ENCODE peak calls at places on chromosomes 12 and 14, in five cellular contexts. I is K562, G is neural progenitor cell, O is GM23248, H is PC-3. D is an unnamed sample.

GRCh38 chr14:61616524-61617185 is 78.7 kb upstream of the HIF1A start:
- DNase-seq in O (peak; percentile 81), H (peak; percentile 85), I (no peak), G (no peak), D (no peak)

GRCh38 chr12:85530486-85530885 is 250.5 kb downstream of the ALX1 start:
- DNase-seq in G (no peak), H (no peak), I (no peak), O (no peak), D (no peak)

GRCh38 chr12:27101290-27101689 is 18.9 kb upstream of the C12orf71 start:
- DNase-seq in I (no peak), O (peak; percentile 41), H (peak; percentile 82), G (no peak), D (no peak)

GRCh38 chr14:36518586-36519430 is 1.2 kb downstream of the NKX2-1 start:
- DNase-seq in G (peak; percentile 60), O (no peak), I (no peak), H (no peak), D (no peak)

GRCh38 chr14:51147183-51147582 is 52.3 kb upstream of the TRIM9 start:
- DNase-seq in O (peak; percentile 21), G (no peak), H (peak; percentile 28), I (no peak), D (no peak)

GRCh38 chr12:19273482-19274330 is 144.2 kb downstream of the PLEKHA5 start:
- DNase-seq in G (no peak), H (peak; percentile 94), O (peak; percentile 93), I (peak; percentile 21), D (peak; percentile 91)

GRCh38 chr12:77229640-77230442 is 164.5 kb upstream of the E2F7 start:
- DNase-seq in G (no peak), I (no peak), O (no peak), H (peak; percentile 6), D (no peak)

GRCh38 chr14:79448922-79449321 is 762.4 kb downstream of the DIO2 start:
- DNase-seq in H (no peak), I (no peak), O (no peak), G (no peak), D (no peak)

GRCh38 chr14:93007225-93007997 is 84.5 kb downstream of the CHGA start:
- DNase-seq in I (no peak), H (peak; percentile 80), G (no peak), O (peak; percentile 96), D (no peak)

GRCh38 chr12:26062566-26062965 is 62.3 kb downstream of the BHLHE41 start:
- DNase-seq in H (peak; percentile 82), G (no peak), I (no peak), O (peak; percentile 77), D (no peak)

GRCh38 chr12:124391340-124392261 is 96.7 kb downstream of the RFLNA start:
- DNase-seq in O (peak; percentile 86), G (no peak), I (peak; percentile 44), H (peak; percentile 80), D (no peak)

GRCh38 chr12:22202847-22203246 is 131.7 kb downstream of the ST8SIA1 start:
- DNase-seq in H (no peak), O (no peak), I (no peak), G (no peak), D (no peak)

GRCh38 chr12:111792155-111792876 is 25.6 kb downstream of the ALDH2 start:
- DNase-seq in H (no peak), I (peak; percentile 69), O (peak; percentile 62), G (no peak), D (no peak)

GRCh38 chr14:75046899-75047298 is 4.4 kb downstream of the MLH3 start:
- DNase-seq in I (no peak), H (peak; percentile 25), G (no peak), O (peak; percentile 74), D (no peak)

GRCh38 chr12:78403681-78404080 is 460.9 kb upstream of the SYT1 start:
- DNase-seq in H (peak; percentile 45), O (peak; percentile 50), I (no peak), G (no peak), D (no peak)

GRCh38 chr14:51650721-51651387 is 856 bp upstream of the FRMD6 start:
- DNase-seq in G (peak; percentile 66), H (peak; percentile 31), I (no peak), O (peak; percentile 59), D (no peak)

GRCh38 chr12:98595152-98595988 is 1.9 kb downstream of the SLC25A3 start:
- DNase-seq in G (no peak), H (peak; percentile 70), O (peak; percentile 75), I (no peak), D (no peak)

GRCh38 chr14:36390718-36391117 is 70.3 kb upstream of the MBIP start:
- DNase-seq in O (no peak), I (no peak), G (no peak), H (no peak), D (no peak)

GRCh38 chr14:100237735-100238418 is 1.1 kb upstream of the YY1 start:
- DNase-seq in I (peak; percentile 44), H (peak; percentile 66), G (peak; percentile 84), O (peak; percentile 67), D (no peak)

GRCh38 chr14:34993444-34993843 is 10.7 kb downstream of the SRP54 start:
- DNase-seq in G (no peak), I (no peak), O (no peak), H (no peak), D (no peak)

GRCh38 chr12:110766311-110767154 is 23.8 kb upstream of the PPP1CC start:
- DNase-seq in O (peak; percentile 45), I (no peak), H (no peak), G (no peak), D (no peak)

GRCh38 chr12:6944381-6945186 is 762 bp downstream of the C12orf57 start:
- DNase-seq in I (peak; percentile 73), G (peak; percentile 96), O (peak; percentile 97), H (peak; percentile 89), D (peak; percentile 76)

GRCh38 chr12:100566887-100567637 is 6.4 kb upstream of the GAS2L3 start:
- DNase-seq in H (peak; percentile 22), O (peak; percentile 50), G (no peak), I (no peak), D (no peak)

GRCh38 chr14:101520621-101521305 is 40.5 kb upstream of the DIO3 start:
- DNase-seq in H (no peak), G (no peak), I (no peak), O (peak; percentile 64), D (no peak)

GRCh38 chr14:22565391-22565945 is 23.6 kb downstream of the DAD1 start:
- DNase-seq in G (no peak), O (no peak), I (no peak), H (no peak), D (no peak)

GRCh38 chr12:93702707-93703305 is 25.6 kb downstream of the CRADD start:
- DNase-seq in I (no peak), O (peak; percentile 43), G (no peak), H (no peak), D (no peak)

GRCh38 chr14:94655169-94655710 is 43.0 kb downstream of the SERPINA3 start:
- DNase-seq in I (no peak), G (no peak), O (no peak), H (no peak), D (no peak)

GRCh38 chr12:65276923-65277322 is 1.6 kb upstream of the MSRB3 start:
- DNase-seq in O (no peak), I (no peak), G (no peak), H (no peak), D (no peak)
- TF ChIP-seq EZH2 in O (no peak), I (no peak), G (no peak), H (no peak), D (no peak)

DNA sequence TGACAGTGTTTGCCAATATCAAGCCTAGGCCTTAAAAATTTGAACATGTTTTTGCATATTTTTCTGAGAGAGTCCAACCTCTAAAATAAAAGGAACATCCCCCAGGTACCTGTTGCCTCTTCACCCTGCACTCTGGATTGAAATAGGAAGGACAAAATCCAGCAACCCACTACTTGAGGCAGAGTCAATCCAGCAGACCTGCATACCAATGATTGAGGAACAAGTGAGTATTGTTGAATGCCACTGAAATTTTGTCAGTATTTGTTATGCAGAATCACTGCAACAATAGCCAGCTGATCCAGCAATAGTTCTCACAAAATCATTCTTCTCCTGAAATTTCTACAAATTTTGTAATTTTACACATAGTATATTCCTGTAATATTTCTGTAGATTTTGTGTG is 460.6 kb upstream of the FOXG1 start:
- DNase-seq in G (no peak), H (no peak), O (no peak), I (no peak), D (no peak)
- H3K4me3 ChIP-seq in G (no peak overlapping the region), H (no peak overlapping the region), O (no peak overlapping the region), I (no peak overlapping the region), D (no peak overlapping the region)

GRCh38 chr14:45083622-45083978 is 316 bp upstream of the PRPF39 start:
- DNase-seq in I (no peak), G (no peak), H (no peak), O (peak; percentile 5), D (no peak)
- H3K27ac ChIP-seq in I (peak overlapping the region; percentile 62), G (no peak overlapping the region), H (no peak overlapping the region), O (no peak overlapping the region), D (no peak overlapping the region)

GRCh38 chr12:113469893-113470743 is 1.6 kb downstream of the LHX5 start:
- DNase-seq in H (no peak), O (no peak), I (no peak), G (peak; percentile 73), D (no peak)

GRCh38 chr12:113472191-113473190 is 820 bp upstream of the LHX5 start:
- DNase-seq in H (no peak), O (no peak), G (peak; percentile 79), I (no peak), D (no peak)

GRCh38 chr12:113469224-113469652 is 2.4 kb downstream of the LHX5 start:
- DNase-seq in O (no peak), H (no peak), G (no peak), I (no peak), D (no peak)

GRCh38 chr12:113471619-113472171 is at the start of gene LHX5:
- DNase-seq in H (no peak), O (peak; percentile 47), G (peak; percentile 93), I (no peak), D (no peak)

GRCh38 chr12:113470871-113471618 is 626 bp downstream of the LHX5 start:
- DNase-seq in O (no peak), G (peak; percentile 54), H (no peak), I (no peak), D (no peak)
- TF ChIP-seq EZH2 in O (no peak), G (no peak), H (no peak), I (no peak), D (no peak)